ENCODE peak calls at places on chromosomes 5 and 9, in ten cellular contexts. G, O, U, R, N, Y, D, L, F and A are unnamed samples.

GRCh38 chr5:113202904-113203716 is 226.5 kb downstream of the DCP2 start:
- DNase-seq in R (peak; percentile 53), D (no peak), G (peak; percentile 11), L (no peak), O (peak; percentile 77), Y (peak; percentile 63), F (no peak), U (peak; percentile 41), N (peak; percentile 69), A (peak; percentile 92)

GRCh38 chr5:179613460-179614071 is 9.9 kb downstream of the HNRNPH1 start:
- DNase-seq in U (no peak), Y (no peak), N (no peak), R (no peak), G (no peak), O (no peak), D (no peak), F (no peak), L (no peak), A (no peak)

GRCh38 chr5:179313849-179314521 is 31.3 kb downstream of the ADAMTS2 start:
- DNase-seq in U (no peak), N (peak; percentile 95), L (peak; percentile 63), F (no peak), D (peak; percentile 96), G (peak; percentile 61), Y (peak; percentile 96), O (no peak), R (no peak), A (peak; percentile 87)

GRCh38 chr9:104907278-104907951 is 20.5 kb downstream of the ABCA1 start:
- DNase-seq in Y (peak; percentile 88), L (no peak), O (no peak), D (peak; percentile 91), U (no peak), N (peak; percentile 90), R (no peak), F (no peak), G (no peak), A (no peak)

GRCh38 chr5:142871880-142872200 is 101.7 kb downstream of the ARHGAP26 start:
- DNase-seq in F (no peak), D (no peak), Y (peak; percentile 29), N (peak; percentile 69), O (no peak), R (no peak), U (no peak), L (no peak), G (peak; percentile 26), A (no peak)

GRCh38 chr5:154646841-154647759 is 108.1 kb upstream of the LARP1 start:
- DNase-seq in F (peak; percentile 37), N (peak; percentile 33), R (no peak), Y (peak; percentile 12), O (no peak), U (peak; percentile 77), L (peak; percentile 85), G (peak; percentile 93), D (peak; percentile 12), A (peak; percentile 63)

GRCh38 chr9:21395778-21396717 is 10.8 kb upstream of the IFNA2 start:
- DNase-seq in D (peak; percentile 23), O (no peak), N (peak; percentile 22), R (peak; percentile 79), U (peak; percentile 77), G (peak; percentile 37), L (peak; percentile 39), Y (no peak), F (peak; percentile 71), A (no peak)

GRCh38 chr5:125549322-125549871 is 803.0 kb upstream of the ZNF608 start:
- DNase-seq in Y (peak; percentile 23), G (no peak), D (peak; percentile 67), N (peak; percentile 63), L (no peak), O (no peak), R (peak; percentile 18), U (no peak), F (no peak), A (no peak)

GRCh38 chr5:68248896-68249295 is 33.3 kb downstream of the PIK3R1 start:
- DNase-seq in Y (no peak), R (no peak), U (no peak), L (no peak), G (no peak), F (no peak), N (no peak), D (no peak), O (no peak), A (no peak)

GRCh38 chr5:153559926-153560325 is 69.5 kb downstream of the GRIA1 start:
- DNase-seq in N (peak; percentile 85), G (no peak), U (no peak), F (no peak), D (peak; percentile 89), Y (no peak), R (no peak), L (no peak), O (no peak), A (no peak)

GRCh38 chr9:12716823-12717222 is 23.6 kb downstream of the TYRP1 start:
- DNase-seq in N (no peak), Y (no peak), R (no peak), U (no peak), F (no peak), L (no peak), O (no peak), D (no peak), G (no peak), A (no peak)

GRCh38 chr5:139648205-139649081 is at the start of gene CXXC5:
- DNase-seq in F (peak; percentile 89), G (peak; percentile 89), U (peak; percentile 85), Y (peak; percentile 83), O (peak; percentile 63), N (peak; percentile 85), D (peak; percentile 87), R (peak; percentile 73), L (peak; percentile 85), A (no peak)

GRCh38 chr9:111362526-111362925 is 32.5 kb upstream of the OR2K2 start:
- DNase-seq in R (no peak), Y (no peak), O (no peak), L (no peak), G (no peak), U (no peak), F (no peak), N (no peak), D (no peak), A (no peak)

GRCh38 chr5:174317261-174317894 is 271.9 kb downstream of the NSG2 start:
- DNase-seq in D (peak; percentile 56), L (no peak), R (peak; percentile 63), G (peak; percentile 29), O (no peak), U (peak; percentile 76), F (no peak), N (peak; percentile 65), Y (peak; percentile 53), A (no peak)

GRCh38 chr5:124421584-124421983 is 324.9 kb downstream of the ZNF608 start:
- DNase-seq in D (no peak), R (no peak), U (no peak), N (no peak), F (peak; percentile 32), L (no peak), O (no peak), G (no peak), Y (no peak), A (no peak)

GRCh38 chr9:36268007-36268427 is 9.8 kb upstream of the GNE start:
- DNase-seq in G (no peak), O (peak; percentile 88), Y (peak; percentile 71), D (peak; percentile 70), R (no peak), U (no peak), F (no peak), N (peak; percentile 28), L (no peak), A (no peak)

GRCh38 chr9:122814545-122814944 is 13.8 kb downstream of the PDCL start:
- DNase-seq in G (no peak), F (peak; percentile 18), U (no peak), D (no peak), O (no peak), L (no peak), N (no peak), Y (no peak), R (no peak), A (no peak)

GRCh38 chr9:21543187-21543586 is 61.1 kb upstream of the IFNE start:
- DNase-seq in F (no peak), U (no peak), R (no peak), G (no peak), D (no peak), Y (no peak), L (no peak), O (no peak), N (no peak), A (no peak)

DNA sequence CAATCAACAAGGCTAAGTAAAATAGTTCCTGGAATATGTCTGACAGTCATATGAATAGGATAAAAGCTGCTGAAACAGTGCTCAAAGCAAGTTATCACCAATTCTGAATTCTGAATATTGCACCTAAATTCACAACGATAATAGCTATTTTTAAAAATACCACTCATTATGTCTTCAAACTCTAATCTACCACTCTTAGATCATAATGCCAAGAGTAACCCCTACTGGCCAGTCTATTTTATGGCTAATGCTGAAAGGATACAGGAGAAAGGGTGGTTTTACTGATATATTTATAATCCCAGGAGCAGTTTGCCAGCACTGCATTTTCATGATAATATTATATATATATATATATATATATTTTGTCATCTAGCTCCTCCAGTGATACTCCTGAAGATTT is 232.8 kb downstream of the PDE4D start:
- DNase-seq in G (no peak), F (peak; percentile 28), R (no peak), D (peak; percentile 14), O (no peak), L (no peak), U (no peak), Y (peak; percentile 2), N (peak; percentile 60), A (no peak)
- TF ChIP-seq CTCF in G (no peak), F (peak; percentile 35), R (peak; percentile 55), D (peak; percentile 25), O (peak; percentile 52), L (peak; percentile 13), U (peak; percentile 56), Y (peak; percentile 27), N (peak; percentile 55), A (no peak)

GRCh38 chr9:4229252-4229651 is 70.6 kb downstream of the GLIS3 start:
- DNase-seq in N (no peak), L (no peak), D (no peak), O (no peak), R (no peak), Y (no peak), G (no peak), F (no peak), U (no peak), A (no peak)
- TF ChIP-seq CTCF in N (no peak), L (no peak), D (peak; percentile 8), O (no peak), R (no peak), Y (peak; percentile 16), G (no peak), F (no peak), U (no peak), A (no peak)

DNA sequence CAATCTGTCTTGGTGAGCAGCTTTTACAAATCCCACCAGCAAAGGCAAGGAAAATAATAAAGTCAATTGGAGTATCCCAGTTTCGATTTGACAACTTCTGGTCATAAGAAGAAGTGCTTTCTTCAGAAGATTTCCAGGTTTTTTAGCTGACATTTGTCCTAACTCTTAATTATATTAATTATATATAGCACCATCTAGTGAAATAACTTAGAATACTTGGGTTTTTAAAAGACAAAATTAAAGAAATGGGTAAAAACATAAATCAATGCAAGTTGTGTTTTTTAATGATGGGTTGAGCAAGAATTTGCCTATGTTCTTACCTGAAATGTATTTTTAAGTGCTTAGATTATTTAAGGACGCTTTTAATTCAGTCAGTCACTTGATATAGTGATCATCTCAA is 421.8 kb downstream of the ACTL7B start:
- DNase-seq in L (no peak), U (no peak), Y (no peak), D (peak; percentile 21), G (no peak), O (no peak), N (no peak), R (no peak), F (no peak), A (no peak)
- TF ChIP-seq CTCF in L (no peak), U (no peak), Y (no peak), D (no peak), G (no peak), O (no peak), N (no peak), R (no peak), F (no peak), A (no peak)

GRCh38 chr5:102545175-102545574 is 46.4 kb upstream of the SLCO6A1 start:
- DNase-seq in L (no peak), F (no peak), N (peak; percentile 10), O (no peak), D (no peak), G (peak; percentile 2), Y (no peak), U (peak; percentile 79), R (no peak), A (no peak)
- TF ChIP-seq CTCF in L (no peak), F (no peak), N (peak; percentile 28), O (no peak), D (peak; percentile 30), G (no peak), Y (peak; percentile 15), U (peak; percentile 76), R (peak; percentile 46), A (no peak)